ENCODE peak calls at places on chromosomes 1 and 21, in seven cellular contexts. N is ovary, M is left ventricle myocardium inferior, S is stomach, I is GM13976, T is uterus, A is fibroblast of villous mesenchyme. Y is an unnamed sample.

GRCh38 chr1:158095737-158096335 is 84.9 kb upstream of the CD1D start:
- DNase-seq in T (no peak), A (peak; percentile 39), I (peak; percentile 77), N (no peak), M (no peak), S (no peak), Y (peak; percentile 56)

GRCh38 chr1:222369991-222370910 is 177.7 kb downstream of the HHIPL2 start:
- DNase-seq in I (no peak), M (no peak), S (no peak), N (no peak), T (no peak), A (peak; percentile 40), Y (no peak)

GRCh38 chr1:52551476-52552235 is 1.2 kb downstream of the TUT4 start:
- DNase-seq in T (no peak), M (no peak), I (no peak), A (peak; percentile 64), N (no peak), S (no peak), Y (peak; percentile 75)

GRCh38 chr1:30684881-30685795 is 38.2 kb downstream of the MATN1 start:
- DNase-seq in A (no peak), S (peak; percentile 87), I (no peak), N (peak; percentile 21), M (peak; percentile 28), T (peak; percentile 13), Y (peak; percentile 31)

GRCh38 chr1:63618001-63618400 is 24.8 kb downstream of the PGM1 start:
- DNase-seq in I (no peak), S (no peak), A (peak; percentile 31), M (no peak), T (no peak), N (no peak), Y (no peak)

GRCh38 chr1:174204697-174205308 is 45.5 kb downstream of the RABGAP1L start:
- DNase-seq in N (no peak), M (no peak), S (no peak), T (no peak), A (peak; percentile 9), I (no peak), Y (peak; percentile 22)

GRCh38 chr1:111471012-111471411 is 2.8 kb upstream of the C1orf162 start:
- DNase-seq in I (no peak), A (no peak), N (no peak), M (peak; percentile 35), S (peak; percentile 50), T (no peak), Y (peak; percentile 87)

GRCh38 chr21:15293251-15293650 is 228.5 kb upstream of the NRIP1 start:
- DNase-seq in I (no peak), N (no peak), A (peak; percentile 92), M (no peak), S (no peak), T (no peak), Y (no peak)

GRCh38 chr1:214028999-214029406 is 41.2 kb downstream of the PROX1 start:
- DNase-seq in A (no peak), T (no peak), S (no peak), N (no peak), I (no peak), M (no peak), Y (no peak)

GRCh38 chr1:41917835-41918449 is 780 bp downstream of the HIVEP3 start:
- DNase-seq in N (peak; percentile 44), M (peak; percentile 47), S (peak; percentile 51), A (peak; percentile 62), I (peak; percentile 53), T (no peak), Y (peak; percentile 59)

GRCh38 chr1:227174136-227174535 is 144.2 kb downstream of the CDC42BPA start:
- DNase-seq in I (no peak), N (no peak), M (no peak), T (no peak), A (peak; percentile 24), S (no peak), Y (no peak)

GRCh38 chr1:93613895-93614294 is 67.7 kb downstream of the BCAR3 start:
- DNase-seq in A (peak; percentile 72), M (peak; percentile 49), S (peak; percentile 54), T (peak; percentile 73), N (peak; percentile 71), I (no peak), Y (no peak)

GRCh38 chr1:168671782-168672181 is 57.2 kb downstream of the DPT start:
- DNase-seq in N (no peak), I (no peak), A (no peak), T (no peak), M (no peak), S (no peak), Y (no peak)

GRCh38 chr21:32844653-32845443 is 73.3 kb upstream of the PAXBP1 start:
- DNase-seq in N (no peak), A (peak; percentile 47), I (no peak), S (no peak), M (no peak), T (no peak), Y (no peak)

DNA sequence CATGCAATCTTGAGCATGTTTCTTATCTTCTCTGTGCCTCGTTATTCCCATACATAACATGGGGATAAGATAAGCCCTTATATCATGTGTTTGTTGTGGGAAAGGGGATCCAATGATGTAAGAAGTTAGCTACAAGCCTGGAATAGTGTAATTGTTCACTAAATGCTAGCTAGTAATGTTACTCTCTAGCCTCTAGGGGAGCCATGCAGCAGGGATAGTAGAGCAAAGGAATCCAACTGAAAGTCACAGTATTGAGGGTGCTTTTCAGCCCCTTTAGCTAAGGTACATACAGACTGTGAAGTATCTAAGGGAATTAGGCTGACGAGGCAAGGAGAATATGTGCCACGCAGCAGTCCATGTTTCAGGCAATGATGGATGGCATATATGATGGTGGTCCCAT is 46.9 kb downstream of the IL23R start:
- DNase-seq in S (no peak), I (no peak), T (no peak), N (no peak), A (peak; percentile 13), M (no peak), Y (no peak)
- TF ChIP-seq CTCF in S (no peak), I (peak; percentile 14), T (no peak), N (no peak), A (peak; percentile 72), M (peak; percentile 56), Y (no peak)

GRCh38 chr1:215087603-215088002 is 5.1 kb downstream of the KCNK2 start:
- DNase-seq in S (no peak), A (no peak), M (no peak), T (no peak), I (no peak), N (no peak), Y (no peak)

GRCh38 chr1:215081566-215082531 is 688 bp upstream of the KCNK2 start:
- DNase-seq in N (no peak), A (peak; percentile 6), M (no peak), I (no peak), S (no peak), T (no peak), Y (no peak)

GRCh38 chr1:215079456-215079855 is 3.1 kb upstream of the KCNK2 start:
- DNase-seq in S (no peak), A (peak; percentile 15), M (no peak), T (no peak), N (no peak), I (no peak), Y (no peak)

GRCh38 chr1:215083408-215083961 is 948 bp downstream of the KCNK2 start:
- DNase-seq in M (no peak), I (no peak), T (no peak), S (no peak), A (peak; percentile 19), N (no peak), Y (no peak)

DNA sequence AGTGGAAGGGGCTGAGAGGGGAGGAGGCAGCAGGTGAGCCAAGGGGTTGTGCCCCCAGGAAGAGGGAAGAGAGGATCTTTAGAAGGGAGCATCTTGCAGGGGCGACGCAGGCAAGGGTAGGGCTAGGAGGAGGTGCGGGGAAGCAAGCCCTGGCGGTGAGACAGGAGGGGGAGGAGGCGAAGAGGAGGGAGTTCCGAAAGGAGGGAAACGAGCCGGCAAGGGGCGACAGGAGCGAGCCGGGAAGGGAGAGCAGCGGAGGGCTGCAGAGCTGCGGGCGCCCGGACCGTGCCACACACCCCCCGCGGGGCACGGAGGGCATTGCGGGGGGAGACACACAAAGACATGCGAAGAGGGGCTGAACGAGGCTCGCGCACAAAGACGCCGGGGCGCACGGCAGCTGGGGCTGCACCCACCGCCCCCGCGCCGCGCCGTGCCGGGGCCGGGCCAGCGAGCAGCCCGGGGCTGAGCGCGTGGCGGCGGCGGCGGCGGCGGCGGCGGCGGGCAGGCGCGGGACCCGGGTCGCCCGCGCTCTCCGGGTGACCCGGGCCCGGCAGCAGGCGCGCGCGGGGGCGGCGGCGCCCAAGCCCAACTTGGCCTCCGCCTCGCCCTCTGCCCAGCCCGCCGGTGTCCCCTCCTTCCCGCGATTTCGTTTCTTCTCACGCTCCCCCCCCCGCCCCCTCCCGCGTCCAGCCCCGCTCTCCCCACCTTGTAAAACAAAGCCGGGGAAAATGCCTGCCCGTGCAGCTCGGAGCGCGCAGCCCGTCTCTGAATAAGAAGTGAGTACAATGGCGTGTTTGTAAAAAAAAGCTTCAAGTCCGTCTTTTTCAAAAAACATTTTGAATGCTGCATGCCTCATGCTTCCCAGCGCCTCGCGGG is at the start of gene KCNK2:
- DNase-seq in N (peak; percentile 39), T (peak; percentile 12), M (no peak), A (peak; percentile 7), S (no peak), I (peak; percentile 33), Y (no peak)
- TF ChIP-seq CTCF in N (no peak), T (no peak), M (no peak), A (no peak), S (no peak), I (no peak), Y (no peak)

GRCh38 chr1:178774263-178774662 is 49.2 kb downstream of the RALGPS2 start:
- DNase-seq in N (no peak), A (peak; percentile 53), M (no peak), I (peak; percentile 23), S (no peak), T (no peak), Y (no peak)
- TF ChIP-seq CTCF in N (peak; percentile 47), A (peak; percentile 29), M (peak; percentile 50), I (no peak), S (no peak), T (peak; percentile 60), Y (no peak)

GRCh38 chr1:23799570-23800395 is 771 bp downstream of the GALE start:
- DNase-seq in N (peak; percentile 67), S (peak; percentile 93), A (peak; percentile 79), M (peak; percentile 21), I (peak; percentile 74), T (peak; percentile 45), Y (peak; percentile 74)

GRCh38 chr1:23799255-23799569 is 1.3 kb downstream of the GALE start:
- DNase-seq in N (no peak), A (no peak), S (no peak), T (no peak), M (no peak), I (no peak), Y (no peak)

GRCh38 chr1:23797478-23798448 is 2.8 kb downstream of the GALE start:
- DNase-seq in I (no peak), N (no peak), S (peak; percentile 54), A (no peak), T (no peak), M (no peak), Y (no peak)

GRCh38 chr1:23800396-23801337 is at the start of gene GALE:
- DNase-seq in S (peak; percentile 98), I (peak; percentile 99), M (peak; percentile 98), A (peak; percentile 95), T (peak; percentile 97), N (peak; percentile 99), Y (peak; percentile 98)

DNA sequence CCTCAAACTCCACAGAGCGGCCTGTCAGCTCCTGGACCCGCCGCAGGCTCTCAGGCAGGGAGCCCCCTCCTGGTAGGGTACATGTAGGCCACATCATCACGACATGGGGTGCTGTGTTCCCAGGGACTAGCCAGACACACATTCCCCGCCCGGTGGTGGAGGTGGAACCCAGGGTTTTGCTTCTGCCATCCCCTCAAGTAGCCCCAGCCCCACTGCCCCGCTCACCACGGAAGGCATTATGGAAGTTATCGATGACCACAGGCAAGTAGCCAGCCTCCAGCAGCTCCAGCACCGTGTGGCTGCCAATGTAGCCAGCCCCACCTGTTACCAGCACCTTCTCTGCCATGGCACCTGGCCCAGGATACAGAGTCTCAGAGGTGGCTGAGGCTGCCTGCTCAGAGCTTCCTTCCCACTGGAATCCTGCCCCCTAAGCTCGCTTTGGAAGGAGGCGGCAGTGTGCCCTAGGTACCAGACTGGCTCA is 1.9 kb downstream of the GALE start:
- DNase-seq in S (peak; percentile 83), N (no peak), T (no peak), A (no peak), M (no peak), I (no peak), Y (peak; percentile 27)
- TF ChIP-seq CTCF in S (no peak), N (no peak), T (no peak), A (no peak), M (no peak), I (no peak), Y (peak; percentile 15)